ENCODE peak calls at places on chromosomes 1 and 21, in six cellular contexts. One of them, this sample, is unnamed.

GRCh38 chr1:155218854-155219591 is 10.5 kb downstream of the MTX1 start:
- DNase-seq in left lung: no peak
- DNase-seq in substantia nigra: peak; percentile 8
- DNase-seq in cortex of kidney: no peak
- DNase-seq in WTC11: no peak
- DNase-seq in Kasumi-1: peak; percentile 34
- DNase-seq in this sample: no peak

GRCh38 chr21:31444061-31444460 is 100.0 kb upstream of the TIAM1 start:
- DNase-seq in left lung: no peak
- DNase-seq in cortex of kidney: no peak
- DNase-seq in Kasumi-1: no peak
- DNase-seq in WTC11: no peak
- DNase-seq in substantia nigra: no peak
- DNase-seq in this sample: no peak

GRCh38 chr1:10085076-10085475 is 52.3 kb downstream of the UBE4B start:
- DNase-seq in substantia nigra: no peak
- DNase-seq in Kasumi-1: no peak
- DNase-seq in WTC11: no peak
- DNase-seq in left lung: no peak
- DNase-seq in cortex of kidney: no peak
- DNase-seq in this sample: no peak

GRCh38 chr21:34878501-34878900 is 170.6 kb downstream of the RUNX1 start:
- DNase-seq in substantia nigra: no peak
- DNase-seq in Kasumi-1: no peak
- DNase-seq in left lung: peak; percentile 63
- DNase-seq in cortex of kidney: no peak
- DNase-seq in WTC11: no peak
- DNase-seq in this sample: no peak

GRCh38 chr1:71881611-71882010 is 400.7 kb downstream of the NEGR1 start:
- DNase-seq in WTC11: no peak
- DNase-seq in left lung: no peak
- DNase-seq in substantia nigra: no peak
- DNase-seq in Kasumi-1: peak; percentile 96
- DNase-seq in cortex of kidney: no peak
- DNase-seq in this sample: no peak

GRCh38 chr1:206030714-206031113 is 7.0 kb upstream of the CTSE start:
- DNase-seq in substantia nigra: no peak
- DNase-seq in left lung: peak; percentile 79
- DNase-seq in WTC11: peak; percentile 76
- DNase-seq in cortex of kidney: no peak
- DNase-seq in Kasumi-1: peak; percentile 89
- DNase-seq in this sample: peak; percentile 76

GRCh38 chr1:18928406-18928805 is 26.1 kb upstream of the ALDH4A1 start:
- DNase-seq in left lung: no peak
- DNase-seq in Kasumi-1: no peak
- DNase-seq in substantia nigra: no peak
- DNase-seq in cortex of kidney: no peak
- DNase-seq in WTC11: no peak
- DNase-seq in this sample: no peak

GRCh38 chr1:23168079-23168461 is 586 bp downstream of the LUZP1 start:
- DNase-seq in cortex of kidney: no peak
- DNase-seq in substantia nigra: no peak
- DNase-seq in Kasumi-1: peak; percentile 46
- DNase-seq in left lung: peak; percentile 52
- DNase-seq in WTC11: no peak
- DNase-seq in this sample: no peak

GRCh38 chr1:91014475-91014874 is 7.4 kb downstream of the ZNF644 start:
- DNase-seq in Kasumi-1: no peak
- DNase-seq in WTC11: no peak
- DNase-seq in cortex of kidney: no peak
- DNase-seq in left lung: no peak
- DNase-seq in substantia nigra: no peak
- DNase-seq in this sample: no peak

GRCh38 chr1:13801232-13801631 is 101.2 kb downstream of the PRDM2 start:
- DNase-seq in cortex of kidney: no peak
- DNase-seq in WTC11: no peak
- DNase-seq in substantia nigra: no peak
- DNase-seq in Kasumi-1: no peak
- DNase-seq in left lung: no peak
- DNase-seq in this sample: peak; percentile 79

GRCh38 chr1:243946946-243947345 is 96.9 kb upstream of the AKT3 start:
- DNase-seq in substantia nigra: no peak
- DNase-seq in WTC11: peak; percentile 65
- DNase-seq in cortex of kidney: no peak
- DNase-seq in Kasumi-1: peak; percentile 23
- DNase-seq in left lung: no peak
- DNase-seq in this sample: no peak

GRCh38 chr21:34560021-34560420 is 48.0 kb upstream of the KCNE1 start:
- DNase-seq in Kasumi-1: no peak
- DNase-seq in WTC11: no peak
- DNase-seq in left lung: no peak
- DNase-seq in cortex of kidney: no peak
- DNase-seq in substantia nigra: no peak
- DNase-seq in this sample: no peak

GRCh38 chr1:62187548-62187947 is 7.1 kb upstream of the L1TD1 start:
- DNase-seq in cortex of kidney: no peak
- DNase-seq in left lung: no peak
- DNase-seq in WTC11: no peak
- DNase-seq in Kasumi-1: no peak
- DNase-seq in substantia nigra: no peak
- DNase-seq in this sample: no peak

This sample was measured in keratinocyte.